ENCODE peak calls at places on chromosomes 1 and 21, in four cellular contexts. P, N, O and L are unnamed samples.

GRCh38 chr21:29092102-29092959 is 18.9 kb upstream of the CCT8 start:
- DNase-seq in P (no peak), N (no peak), O (no peak), L (peak; percentile 53)

GRCh38 chr1:152001631-152002584 is 8.2 kb upstream of the S100A10 start:
- DNase-seq in P (peak; percentile 94), N (peak; percentile 84), O (peak; percentile 91), L (peak; percentile 87)

GRCh38 chr1:61980561-61980960 is 214.1 kb upstream of the L1TD1 start:
- DNase-seq in P (no peak), N (no peak), O (no peak), L (no peak)

GRCh38 chr1:184906771-184907170 is 67.5 kb downstream of the NIBAN1 start:
- DNase-seq in P (no peak), N (no peak), O (no peak), L (no peak)

GRCh38 chr1:59485949-59486348 is 189.1 kb downstream of the FGGY start:
- DNase-seq in P (no peak), N (no peak), O (no peak), L (peak; percentile 18)

GRCh38 chr1:94579876-94580294 is 38.3 kb upstream of the F3 start:
- DNase-seq in P (no peak), N (no peak), O (no peak), L (no peak)

GRCh38 chr1:232529747-232530146 is 100.2 kb downstream of the SIPA1L2 start:
- DNase-seq in P (no peak), N (no peak), O (no peak), L (no peak)

GRCh38 chr1:10741696-10742095 is 54.8 kb downstream of the CASZ1 start:
- DNase-seq in P (no peak), N (no peak), O (no peak), L (no peak)

GRCh38 chr1:159030865-159031472 is 21.3 kb downstream of the IFI16 start:
- DNase-seq in P (no peak), N (no peak), O (no peak), L (no peak)

GRCh38 chr1:111468717-111469100 is 5.1 kb upstream of the C1orf162 start:
- DNase-seq in P (no peak), N (no peak), O (no peak), L (no peak)

GRCh38 chr1:59146651-59147358 is 150.1 kb upstream of the FGGY start:
- DNase-seq in P (peak; percentile 56), N (peak; percentile 52), O (peak; percentile 29), L (peak; percentile 62)

GRCh38 chr1:195738971-195739650 is 869.1 kb downstream of the KCNT2 start:
- DNase-seq in P (no peak), N (no peak), O (no peak), L (no peak)

GRCh38 chr1:65256860-65257719 is 52.3 kb upstream of the DNAJC6 start:
- DNase-seq in P (no peak), N (no peak), O (no peak), L (no peak)

GRCh38 chr21:32930673-32931072 is 95.1 kb upstream of the OLIG2 start:
- DNase-seq in P (no peak), N (no peak), O (no peak), L (no peak)

GRCh38 chr1:42953182-42954180 is 5.2 kb downstream of the SLC2A1 start:
- DNase-seq in P (no peak), N (no peak), O (no peak), L (no peak)

GRCh38 chr1:63662056-63662836 is 69.0 kb downstream of the PGM1 start:
- DNase-seq in P (no peak), N (no peak), O (no peak), L (no peak)

GRCh38 chr1:31689821-31690220 is 14.0 kb downstream of the COL16A1 start:
- DNase-seq in P (no peak), N (no peak), O (no peak), L (no peak)

GRCh38 chr1:57450981-57451380 is 27.1 kb upstream of the DAB1 start:
- DNase-seq in P (no peak), N (no peak), O (no peak), L (no peak)

DNA sequence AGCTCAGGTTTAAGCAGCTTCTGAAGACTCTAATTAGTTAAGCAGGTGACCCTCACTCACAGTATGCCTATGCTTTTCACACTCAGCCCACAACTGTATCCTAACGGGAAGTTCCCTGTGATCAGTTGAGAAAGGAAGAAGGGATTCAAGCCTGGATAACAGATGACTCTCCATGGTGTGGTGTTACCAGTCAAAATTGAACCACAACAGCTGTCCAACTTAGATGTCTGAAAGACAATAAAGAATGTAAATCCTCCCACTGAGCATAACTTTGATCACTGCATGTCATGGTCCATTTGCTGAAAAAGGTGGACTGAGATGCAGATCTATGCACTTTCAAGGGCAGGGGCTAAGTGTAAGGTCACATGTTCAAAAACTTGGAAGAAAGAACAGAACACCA is 32.3 kb upstream of the DIPK1A start:
- DNase-seq in P (no peak), N (no peak), O (no peak), L (no peak)
- H3K4me1 ChIP-seq in P (peaks cover 14% of the 10 kb centered on the region), N (peaks cover 5% of the 10 kb centered on the region), O (peaks cover 1% of the 10 kb centered on the region), L (no peaks in the 10 kb centered on the region)

DNA sequence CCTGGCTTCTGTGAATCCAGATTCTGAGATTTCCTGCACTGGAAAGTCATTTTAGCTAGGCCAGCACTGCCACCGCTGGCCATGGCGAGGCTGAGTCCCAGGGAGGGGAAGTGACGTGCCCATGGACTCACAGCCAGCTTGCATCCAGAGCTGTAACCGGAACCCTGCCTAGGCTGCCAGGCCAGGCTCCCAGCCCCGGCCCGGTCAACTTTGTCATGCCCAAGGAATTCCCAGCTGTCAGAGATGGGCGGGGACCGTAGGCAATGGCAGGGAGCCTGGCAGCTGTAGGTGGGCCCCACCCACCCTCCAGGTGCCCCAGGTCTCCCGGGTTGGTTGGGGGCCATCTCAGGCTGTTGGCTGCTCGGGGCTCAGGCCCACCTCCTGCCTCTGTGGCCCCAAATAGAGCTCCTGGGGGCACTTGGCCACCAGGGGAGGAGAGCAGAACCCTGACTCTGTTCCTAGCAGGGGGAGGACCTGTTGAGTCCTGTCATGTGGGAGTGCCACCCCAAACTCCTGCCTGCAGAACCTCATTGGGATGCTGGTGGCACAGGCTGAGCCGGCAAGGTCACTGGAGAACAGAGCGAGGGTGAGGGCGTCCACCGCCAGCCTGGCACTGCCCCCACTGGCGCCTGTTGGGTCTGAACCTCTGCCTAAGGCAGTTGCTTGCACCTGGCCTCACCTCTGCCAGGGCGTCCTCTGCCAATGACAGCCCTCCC is 57.8 kb downstream of the FOXO6 start:
- DNase-seq in P (peak; percentile 79), N (no peak), O (peak; percentile 68), L (peak; percentile 87)
- H3K27ac ChIP-seq in P (no peak overlapping the region), N (no peak overlapping the region), O (peak overlapping the region; percentile 35), L (peak overlapping the region; percentile 81)

GRCh38 chr1:165914136-165914798 is 86.9 kb downstream of the UCK2 start:
- DNase-seq in P (peak; percentile 78), N (peak; percentile 72), O (peak; percentile 69), L (peak; percentile 60)
- H3K4me1 ChIP-seq in P (peaks cover 42% of the 10 kb centered on the region), N (no peaks in the 10 kb centered on the region), O (peaks cover 12% of the 10 kb centered on the region), L (no peaks in the 10 kb centered on the region)

GRCh38 chr1:109579496-109579895 is 31.1 kb downstream of the GNAI3 start:
- DNase-seq in P (no peak), N (no peak), O (no peak), L (no peak)

GRCh38 chr1:109573785-109574184 is 25.4 kb downstream of the GNAI3 start:
- DNase-seq in P (no peak), N (no peak), O (no peak), L (no peak)

GRCh38 chr1:109582021-109582420 is 33.6 kb downstream of the GNAI3 start:
- DNase-seq in P (no peak), N (no peak), O (no peak), L (no peak)

GRCh38 chr1:109584766-109585165 is 34.6 kb downstream of the GNAT2 start:
- DNase-seq in P (no peak), N (no peak), O (no peak), L (no peak)

GRCh38 chr1:109579044-109579443 is 30.6 kb downstream of the GNAI3 start:
- DNase-seq in P (no peak), N (no peak), O (no peak), L (no peak)
- H3K27ac ChIP-seq in P (peak overlapping the region; percentile 16), N (no peak overlapping the region), O (no peak overlapping the region), L (no peak overlapping the region)

DNA sequence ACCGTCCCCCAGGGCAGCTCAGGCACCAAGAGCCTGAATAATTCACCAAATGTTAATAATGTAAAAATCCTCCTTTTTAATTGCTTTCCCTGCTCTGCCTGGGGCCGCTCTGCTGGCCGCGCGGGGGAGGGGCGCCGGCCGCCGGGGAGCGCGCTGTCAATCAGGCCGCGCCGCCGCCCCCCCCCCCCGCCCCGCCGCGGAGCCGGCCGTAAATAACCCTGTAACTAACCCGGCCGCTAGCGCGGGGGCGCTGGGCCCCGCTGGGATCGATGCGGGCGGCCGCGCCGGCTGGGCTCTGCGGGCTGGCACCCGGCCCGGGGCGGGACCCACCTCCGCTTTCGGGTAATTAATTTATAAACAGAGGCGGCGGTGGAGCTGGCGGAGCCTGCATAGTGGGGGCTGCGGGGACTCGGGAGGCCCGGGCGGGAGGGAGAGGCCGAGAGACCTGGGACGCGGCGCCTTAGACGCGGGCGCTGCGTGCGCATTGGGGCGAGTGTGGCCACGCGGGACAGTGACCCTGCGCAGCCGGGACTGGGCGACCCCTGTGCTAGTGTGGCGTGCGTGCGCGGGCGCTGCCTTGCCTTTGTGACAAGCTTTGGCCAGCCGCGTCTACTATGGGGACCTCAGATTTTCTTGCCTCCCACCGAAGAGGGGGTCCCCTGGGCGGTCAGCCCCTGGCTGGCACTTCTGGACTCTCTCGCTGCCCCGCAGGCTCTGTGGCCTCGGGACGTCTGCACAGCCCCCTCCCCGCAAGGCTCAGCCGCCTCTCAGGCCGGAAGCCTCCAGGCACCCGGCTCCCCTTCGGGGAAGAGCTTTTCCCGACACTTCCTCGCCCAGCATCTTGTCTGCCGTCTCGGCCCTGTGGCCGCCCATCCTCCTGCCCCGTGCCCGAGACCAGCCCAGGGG is 16.7 kb downstream of the SAMD11 start:
- DNase-seq in P (peak; percentile 45), N (peak; percentile 72), O (no peak), L (peak; percentile 53)
- H3K4me1 ChIP-seq in P (peaks cover 43% of the 10 kb centered on the region), N (peaks cover 23% of the 10 kb centered on the region), O (peaks cover 29% of the 10 kb centered on the region), L (peaks cover 8% of the 10 kb centered on the region)